ENCODE peak calls at places on chromosomes 12 and 14, in eight cellular contexts. One of them, this sample, is unnamed.

GRCh38 chr12:34395056-34396005 is 373.0 kb downstream of the ALG10 start:
- DNase-seq in stimulated activated CD8-positive, alpha-beta memory T cell treated with anti-CD3 and anti-CD28 coated beads, Interleukin-2, amount 100 ng/mL, for 1 hour: no peak
- DNase-seq in NCI-H1417 treated with DMSO at 0.1 percent for 48 hours: no peak
- DNase-seq in kidney tubule cell: no peak
- DNase-seq in pancreas: peak
- DNase-seq in astrocyte of the spinal cord: no peak
- DNase-seq in left ventricle myocardium superior: peak
- DNase-seq in GM13976: peak
- DNase-seq in this sample: no peak

GRCh38 chr14:53218161-53218560 is 65.0 kb upstream of the DDHD1 start:
- DNase-seq in stimulated activated CD8-positive, alpha-beta memory T cell treated with anti-CD3 and anti-CD28 coated beads, Interleukin-2, amount 100 ng/mL, for 1 hour: no peak
- DNase-seq in NCI-H1417 treated with DMSO at 0.1 percent for 48 hours: no peak
- DNase-seq in kidney tubule cell: no peak
- DNase-seq in pancreas: no peak
- DNase-seq in astrocyte of the spinal cord: no peak
- DNase-seq in left ventricle myocardium superior: no peak
- DNase-seq in GM13976: no peak
- DNase-seq in this sample: no peak

GRCh38 chr12:102021540-102022246 is 40.1 kb downstream of the WASHC3 start:
- DNase-seq in stimulated activated CD8-positive, alpha-beta memory T cell treated with anti-CD3 and anti-CD28 coated beads, Interleukin-2, amount 100 ng/mL, for 1 hour: no peak
- DNase-seq in NCI-H1417 treated with DMSO at 0.1 percent for 48 hours: no peak
- DNase-seq in kidney tubule cell: no peak
- DNase-seq in pancreas: no peak
- DNase-seq in astrocyte of the spinal cord: no peak
- DNase-seq in left ventricle myocardium superior: no peak
- DNase-seq in GM13976: no peak
- DNase-seq in this sample: no peak

GRCh38 chr14:35197015-35197414 is 74.7 kb downstream of the PRORP start:
- DNase-seq in stimulated activated CD8-positive, alpha-beta memory T cell treated with anti-CD3 and anti-CD28 coated beads, Interleukin-2, amount 100 ng/mL, for 1 hour: no peak
- DNase-seq in NCI-H1417 treated with DMSO at 0.1 percent for 48 hours: no peak
- DNase-seq in kidney tubule cell: peak
- DNase-seq in pancreas: no peak
- DNase-seq in astrocyte of the spinal cord: peak
- DNase-seq in left ventricle myocardium superior: no peak
- DNase-seq in GM13976: no peak
- DNase-seq in this sample: no peak

GRCh38 chr12:54379401-54380201 is 4.9 kb downstream of the ZNF385A start:
- DNase-seq in stimulated activated CD8-positive, alpha-beta memory T cell treated with anti-CD3 and anti-CD28 coated beads, Interleukin-2, amount 100 ng/mL, for 1 hour: peak
- DNase-seq in NCI-H1417 treated with DMSO at 0.1 percent for 48 hours: no peak
- DNase-seq in kidney tubule cell: peak
- DNase-seq in pancreas: peak
- DNase-seq in astrocyte of the spinal cord: peak
- DNase-seq in left ventricle myocardium superior: peak
- DNase-seq in GM13976: peak
- DNase-seq in this sample: peak

GRCh38 chr14:69519701-69520100 is 35.2 kb downstream of the PLEKHD1 start:
- DNase-seq in stimulated activated CD8-positive, alpha-beta memory T cell treated with anti-CD3 and anti-CD28 coated beads, Interleukin-2, amount 100 ng/mL, for 1 hour: no peak
- DNase-seq in NCI-H1417 treated with DMSO at 0.1 percent for 48 hours: no peak
- DNase-seq in kidney tubule cell: no peak
- DNase-seq in pancreas: no peak
- DNase-seq in astrocyte of the spinal cord: no peak
- DNase-seq in left ventricle myocardium superior: no peak
- DNase-seq in GM13976: no peak
- DNase-seq in this sample: no peak

GRCh38 chr14:59630281-59630963 is 53.8 kb upstream of the CCDC175 start:
- DNase-seq in stimulated activated CD8-positive, alpha-beta memory T cell treated with anti-CD3 and anti-CD28 coated beads, Interleukin-2, amount 100 ng/mL, for 1 hour: no peak
- DNase-seq in NCI-H1417 treated with DMSO at 0.1 percent for 48 hours: no peak
- DNase-seq in kidney tubule cell: no peak
- DNase-seq in pancreas: peak
- DNase-seq in astrocyte of the spinal cord: peak
- DNase-seq in left ventricle myocardium superior: no peak
- DNase-seq in GM13976: peak
- DNase-seq in this sample: peak

GRCh38 chr12:65568517-65568916 is 255.8 kb upstream of the HMGA2 start:
- DNase-seq in stimulated activated CD8-positive, alpha-beta memory T cell treated with anti-CD3 and anti-CD28 coated beads, Interleukin-2, amount 100 ng/mL, for 1 hour: no peak
- DNase-seq in NCI-H1417 treated with DMSO at 0.1 percent for 48 hours: no peak
- DNase-seq in kidney tubule cell: peak
- DNase-seq in pancreas: no peak
- DNase-seq in astrocyte of the spinal cord: peak
- DNase-seq in left ventricle myocardium superior: no peak
- DNase-seq in GM13976: no peak
- DNase-seq in this sample: no peak

GRCh38 chr12:116171549-116171948 is 105.9 kb downstream of the MED13L start:
- DNase-seq in stimulated activated CD8-positive, alpha-beta memory T cell treated with anti-CD3 and anti-CD28 coated beads, Interleukin-2, amount 100 ng/mL, for 1 hour: no peak
- DNase-seq in NCI-H1417 treated with DMSO at 0.1 percent for 48 hours: no peak
- DNase-seq in kidney tubule cell: peak
- DNase-seq in pancreas: no peak
- DNase-seq in astrocyte of the spinal cord: peak
- DNase-seq in left ventricle myocardium superior: no peak
- DNase-seq in GM13976: no peak
- DNase-seq in this sample: no peak

GRCh38 chr12:64189530-64189929 is 32.6 kb downstream of the KICS2 start:
- DNase-seq in stimulated activated CD8-positive, alpha-beta memory T cell treated with anti-CD3 and anti-CD28 coated beads, Interleukin-2, amount 100 ng/mL, for 1 hour: no peak
- DNase-seq in NCI-H1417 treated with DMSO at 0.1 percent for 48 hours: no peak
- DNase-seq in kidney tubule cell: no peak
- DNase-seq in pancreas: no peak
- DNase-seq in astrocyte of the spinal cord: no peak
- DNase-seq in left ventricle myocardium superior: no peak
- DNase-seq in GM13976: no peak
- DNase-seq in this sample: no peak

GRCh38 chr12:109449845-109450532 is 27.1 kb downstream of the KCTD10 start:
- DNase-seq in stimulated activated CD8-positive, alpha-beta memory T cell treated with anti-CD3 and anti-CD28 coated beads, Interleukin-2, amount 100 ng/mL, for 1 hour: no peak
- DNase-seq in NCI-H1417 treated with DMSO at 0.1 percent for 48 hours: no peak
- DNase-seq in kidney tubule cell: no peak
- DNase-seq in pancreas: no peak
- DNase-seq in astrocyte of the spinal cord: no peak
- DNase-seq in left ventricle myocardium superior: no peak
- DNase-seq in GM13976: no peak
- DNase-seq in this sample: no peak